ENCODE peak calls at places on chromosome 12, in eight cellular contexts. G is IMR-90, U is GM23338, N is mesenchymal stem cell, S is neural progenitor cell, A is PC-9, K is neuronal stem cell, B is fibroblast of lung. C is an unnamed sample. For H3K4me1, the result is how much of the 10 kb centered on the place peaks cover.

GRCh38 chr12:15996254-15996653 is 85.1 kb downstream of the DERA start:
- DNase-seq in G (peak), U (peak), N (peak), S (no peak), A (no peak), K (no peak), B (peak), C (no peak)

GRCh38 chr12:81205394-81205793 is 127.5 kb downstream of the ACSS3 start:
- DNase-seq in G (no peak), U (no peak), N (no peak), S (no peak), A (no peak), K (no peak), B (no peak), C (no peak)

GRCh38 chr12:38384816-38385491 is 68.4 kb downstream of the ALG10B start:
- DNase-seq in G (no peak), U (peak), N (no peak), S (peak), A (peak), K (no peak), B (no peak), C (no peak)

GRCh38 chr12:62191747-62192485 is 68.3 kb upstream of the USP15 start:
- DNase-seq in G (no peak), U (peak), N (peak), S (peak), A (no peak), K (no peak), B (peak), C (no peak)

GRCh38 chr12:110920324-110920910 is at the start of gene MYL2:
- DNase-seq in G (no peak), U (no peak), N (no peak), S (no peak), A (no peak), K (no peak), B (no peak), C (no peak)

GRCh38 chr12:52044284-52044983 is 6.8 kb upstream of the NR4A1 start:
- DNase-seq in G (no peak), U (no peak), N (no peak), S (no peak), A (peak), K (no peak), B (peak), C (no peak)

GRCh38 chr12:110253176-110253575 is 27.9 kb upstream of the ATP2A2 start:
- DNase-seq in G (peak), U (no peak), N (peak), S (no peak), A (no peak), K (no peak), B (no peak), C (no peak)

GRCh38 chr12:65306603-65307501 is 28.4 kb downstream of the MSRB3 start:
- DNase-seq in G (peak), U (peak), N (peak), S (peak), A (no peak), K (no peak), B (peak), C (peak)

GRCh38 chr12:56634242-56634836 is 4.2 kb upstream of the BAZ2A start:
- DNase-seq in G (no peak), U (peak), N (peak), S (peak), A (peak), K (no peak), B (no peak), C (peak)

GRCh38 chr12:105671720-105672119 is 341.2 kb downstream of the C12orf75 start:
- DNase-seq in G (peak), U (no peak), N (no peak), S (no peak), A (no peak), K (no peak), B (peak), C (no peak)

GRCh38 chr12:122076743-122077495 is 1.6 kb upstream of the MLXIP start:
- DNase-seq in G (no peak), U (no peak), N (no peak), S (no peak), A (no peak), K (no peak), B (no peak), C (peak)

GRCh38 chr12:122073815-122074214 is 4.7 kb upstream of the MLXIP start:
- DNase-seq in G (no peak), U (no peak), N (no peak), S (no peak), A (no peak), K (no peak), B (no peak), C (no peak)

GRCh38 chr12:122067966-122068365 is 10.6 kb upstream of the MLXIP start:
- DNase-seq in G (peak), U (no peak), N (peak), S (no peak), A (no peak), K (no peak), B (peak), C (peak)

GRCh38 chr12:122067548-122067947 is 11.0 kb upstream of the MLXIP start:
- DNase-seq in G (no peak), U (no peak), N (no peak), S (no peak), A (no peak), K (no peak), B (no peak), C (no peak)

DNA sequence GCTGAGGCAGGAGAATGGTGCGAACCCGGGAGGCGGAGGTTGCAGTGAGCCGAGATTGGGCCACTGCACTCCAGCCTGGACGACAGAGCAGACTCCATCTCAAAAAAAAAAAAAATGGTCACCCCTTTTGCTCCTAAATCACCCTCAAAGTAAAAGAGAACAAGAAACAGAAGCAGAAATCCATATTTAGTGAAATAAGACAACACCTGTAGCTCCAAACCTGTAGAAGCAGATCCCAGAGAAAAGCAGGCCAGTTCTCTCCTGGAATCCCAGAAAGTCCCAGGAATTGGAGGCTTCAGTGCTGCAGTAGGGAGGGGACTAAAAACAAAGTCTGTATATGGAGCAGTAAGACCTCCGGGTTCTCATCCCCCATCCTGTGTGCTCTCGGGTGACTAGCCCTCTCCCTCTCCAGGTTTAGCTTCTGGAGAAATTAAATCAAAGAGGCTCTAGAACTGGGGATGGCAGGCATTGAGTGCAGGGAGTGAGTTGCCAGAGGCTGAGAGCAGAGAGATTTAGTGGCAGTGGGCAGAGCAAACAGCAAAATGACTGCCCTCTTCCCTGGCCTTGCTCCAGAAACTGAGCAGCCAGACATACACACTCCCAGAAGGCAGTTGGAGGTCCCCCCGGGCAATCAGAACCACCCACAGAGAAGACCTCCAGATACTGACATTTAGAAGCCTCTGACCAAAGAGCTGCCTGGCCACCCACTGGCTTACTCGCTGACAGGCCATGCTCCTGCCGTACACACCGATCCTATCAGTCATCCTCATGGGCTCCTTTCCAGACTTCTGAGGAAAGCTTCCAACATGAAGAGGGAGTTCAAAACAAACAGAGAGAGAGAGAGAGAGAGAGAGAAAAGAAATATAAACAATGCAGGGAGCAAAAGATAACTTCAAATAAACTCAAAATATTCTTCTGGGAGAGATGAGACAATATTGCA is 6.3 kb upstream of the MLXIP start:
- DNase-seq in G (peak), U (no peak), N (peak), S (peak), A (peak), K (no peak), B (peak), C (no peak)
- H2AFZ ChIP-seq in G (no peak), U (no peak), N (no peak), S (no peak), A (no peak), K (no peak), B (no peak), C (no peak)

DNA sequence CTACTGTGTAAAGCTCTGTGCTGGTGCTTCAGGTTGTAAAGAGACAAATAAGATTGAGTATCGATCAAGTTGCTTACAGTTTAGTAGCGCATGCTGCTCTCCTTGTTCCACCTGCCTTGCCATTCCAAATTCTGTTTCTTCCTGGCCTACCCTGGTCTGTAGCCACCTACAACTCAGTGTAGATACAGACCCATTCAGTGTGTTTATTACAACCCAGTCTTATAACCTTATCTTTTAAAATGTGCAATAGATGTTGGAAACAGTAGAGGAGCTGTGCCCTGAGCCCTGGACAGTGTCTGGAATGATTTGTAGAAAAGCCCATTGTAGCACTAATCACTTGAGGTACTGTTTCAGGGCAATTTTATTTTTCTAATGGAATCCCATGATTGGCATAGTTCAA is 68.5 kb downstream of the DIP2B start:
- DNase-seq in G (no peak), U (no peak), N (no peak), S (no peak), A (no peak), K (no peak), B (no peak), C (no peak)
- H3K4me1 ChIP-seq in G (under half), U (half or more), N (under half), S (half or more), A (under half), K (under half), B (under half), C (under half)

GRCh38 chr12:77190022-77190421 is 124.7 kb upstream of the E2F7 start:
- DNase-seq in G (peak), U (no peak), N (peak), S (no peak), A (no peak), K (no peak), B (peak), C (no peak)
- H3K27ac ChIP-seq in G (no peak), U (no peak), N (peak), S (no peak), A (no peak), K (no peak), B (no peak), C (no peak)

DNA sequence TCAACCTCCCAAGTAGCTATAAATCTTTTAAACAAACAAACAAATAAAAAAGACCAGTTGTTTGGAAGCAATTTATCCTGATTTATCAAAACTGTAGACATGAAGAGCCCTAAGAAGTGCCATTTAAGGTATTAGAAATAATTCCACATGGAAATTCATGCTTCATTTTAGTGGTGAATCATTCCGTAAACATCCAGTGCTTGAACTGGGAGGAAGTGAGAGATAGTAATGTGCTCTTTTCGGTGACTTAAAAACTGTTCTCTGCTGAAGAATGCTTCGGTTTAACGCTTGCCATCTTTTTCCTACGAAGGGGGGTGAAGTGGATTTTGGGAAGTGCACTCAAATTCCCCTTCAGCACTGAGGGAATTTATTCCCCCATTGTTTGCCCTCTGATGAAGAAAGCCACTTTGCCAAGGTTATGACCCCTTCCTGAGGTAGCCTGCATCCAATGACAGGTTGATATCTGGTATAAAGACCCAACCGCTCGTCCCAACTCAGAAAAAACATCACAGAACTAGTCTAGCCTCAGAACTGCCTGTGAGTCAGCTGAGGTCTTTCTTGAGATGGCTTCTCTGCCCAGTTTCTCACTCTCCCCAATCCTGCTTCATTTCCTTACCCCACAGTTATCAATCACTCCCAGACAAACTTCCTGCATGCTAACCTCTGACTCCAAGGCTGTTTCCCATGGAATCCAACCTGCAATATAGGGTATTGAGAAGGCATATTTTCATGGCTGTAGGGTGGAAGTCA is 244.1 kb downstream of the AEBP2 start:
- DNase-seq in G (peak), U (no peak), N (peak), S (no peak), A (no peak), K (no peak), B (peak), C (no peak)
- H2AFZ ChIP-seq in G (peak), U (peak), N (no peak), S (no peak), A (no peak), K (no peak), B (peak), C (no peak)

C was measured in OCI-LY7.